ENCODE peak calls at places on chromosomes 5 and 9, in seven cellular contexts. C is MCF 10A, X is osteoblast, U is AG09309, K is mesothelial cell of epicardium, T is heart right ventricle, I is cardiac muscle cell. Y is an unnamed sample.

GRCh38 chr5:116497648-116498047 is 77.0 kb downstream of the SEMA6A start:
- DNase-seq in C (no peak), X (no peak), U (no peak), K (no peak), T (no peak), I (no peak), Y (no peak)

GRCh38 chr9:15059003-15059402 is 148.8 kb upstream of the FREM1 start:
- DNase-seq in C (no peak), X (no peak), U (no peak), K (no peak), T (no peak), I (no peak), Y (no peak)

GRCh38 chr9:133950206-133950915 is 41.8 kb downstream of the VAV2 start:
- DNase-seq in C (no peak), X (no peak), U (no peak), K (no peak), T (peak; percentile 34), I (peak; percentile 78), Y (no peak)

GRCh38 chr9:6973762-6974161 is 216.0 kb downstream of the KDM4C start:
- DNase-seq in C (peak; percentile 54), X (no peak), U (no peak), K (no peak), T (no peak), I (peak; percentile 47), Y (no peak)

GRCh38 chr5:54249210-54250028 is 61.0 kb downstream of the ARL15 start:
- DNase-seq in C (peak; percentile 10), X (peak; percentile 59), U (no peak), K (peak; percentile 44), T (peak; percentile 24), I (no peak), Y (no peak)

GRCh38 chr5:11048760-11049159 is 287.7 kb upstream of the DAP start:
- DNase-seq in C (no peak), X (no peak), U (no peak), K (no peak), T (no peak), I (no peak), Y (no peak)

GRCh38 chr5:144467795-144468194 is 297.1 kb downstream of the KCTD16 start:
- DNase-seq in C (peak; percentile 78), X (peak; percentile 77), U (no peak), K (no peak), T (no peak), I (peak; percentile 46), Y (no peak)

GRCh38 chr9:518540-518939 is 303.9 kb downstream of the DOCK8 start:
- DNase-seq in C (no peak), X (no peak), U (no peak), K (no peak), T (no peak), I (no peak), Y (no peak)

GRCh38 chr5:59542841-59543825 is 350.4 kb downstream of the PDE4D start:
- DNase-seq in C (no peak), X (no peak), U (no peak), K (no peak), T (peak; percentile 36), I (peak; percentile 67), Y (no peak)

GRCh38 chr9:107933042-107933441 is 443.5 kb upstream of the KLF4 start:
- DNase-seq in C (no peak), X (peak; percentile 80), U (no peak), K (no peak), T (no peak), I (peak; percentile 20), Y (no peak)

GRCh38 chr5:120932480-120932879 is 468.4 kb downstream of the PRR16 start:
- DNase-seq in C (no peak), X (no peak), U (no peak), K (no peak), T (no peak), I (no peak), Y (no peak)

GRCh38 chr5:113357696-113358476 is 76.9 kb downstream of the TSSK1B start:
- DNase-seq in C (no peak), X (no peak), U (no peak), K (no peak), T (no peak), I (peak; percentile 44), Y (no peak)

GRCh38 chr5:154836225-154836624 is 14.2 kb downstream of the FAXDC2 start:
- DNase-seq in C (no peak), X (no peak), U (no peak), K (no peak), T (no peak), I (no peak), Y (no peak)

GRCh38 chr5:96834016-96834415 is 26.3 kb upstream of the ERAP1 start:
- DNase-seq in C (no peak), X (no peak), U (no peak), K (no peak), T (no peak), I (no peak), Y (no peak)

GRCh38 chr5:58544195-58544594 is 38.7 kb upstream of the RAB3C start:
- DNase-seq in C (peak; percentile 5), X (no peak), U (no peak), K (no peak), T (no peak), I (no peak), Y (no peak)

GRCh38 chr5:151799407-151799806 is 27.7 kb downstream of the G3BP1 start:
- DNase-seq in C (peak; percentile 63), X (no peak), U (no peak), K (no peak), T (no peak), I (peak; percentile 39), Y (no peak)

GRCh38 chr9:437066-438015 is 222.7 kb downstream of the DOCK8 start:
- DNase-seq in C (peak; percentile 43), X (no peak), U (peak; percentile 42), K (no peak), T (no peak), I (peak; percentile 96), Y (peak; percentile 67)

GRCh38 chr5:171409164-171410136 is 10.0 kb upstream of the FGF18 start:
- DNase-seq in C (no peak), X (no peak), U (no peak), K (no peak), T (no peak), I (no peak), Y (no peak)

GRCh38 chr9:114220129-114220541 is 64.8 kb downstream of the COL27A1 start:
- DNase-seq in C (no peak), X (peak; percentile 65), U (no peak), K (no peak), T (no peak), I (no peak), Y (no peak)

GRCh38 chr5:180334751-180335613 is 18.2 kb downstream of the GFPT2 start:
- DNase-seq in C (no peak), X (peak; percentile 79), U (no peak), K (no peak), T (no peak), I (no peak), Y (no peak)

DNA sequence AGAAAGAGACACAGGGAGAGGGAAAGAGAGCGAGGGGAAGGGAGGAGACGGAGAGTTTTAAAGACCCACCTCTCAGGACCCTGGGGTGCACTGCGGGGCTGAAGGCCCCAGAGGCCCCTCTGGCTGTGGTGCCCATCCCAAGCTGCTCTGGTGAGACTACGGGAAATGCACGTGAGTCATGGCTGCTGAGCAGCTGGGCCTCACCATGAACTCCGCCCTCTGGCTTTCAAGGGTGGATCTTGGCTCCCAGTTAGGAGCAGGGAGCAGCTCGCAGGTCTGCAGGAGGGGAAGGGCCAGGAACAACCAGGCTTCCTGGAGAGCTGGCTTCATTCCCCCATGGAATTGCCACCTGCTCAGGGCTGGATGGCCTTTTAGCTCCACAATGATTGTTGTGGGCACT is 7.8 kb downstream of the SLC6A3 start:
- DNase-seq in C (peak; percentile 57), X (peak; percentile 97), U (no peak), K (no peak), T (no peak), I (peak; percentile 56), Y (no peak)
- TF ChIP-seq CTCF in C (no peak), X (no peak), U (no peak), K (no peak), T (no peak), I (peak; percentile 19), Y (no peak)

GRCh38 chr5:38319486-38319885 is 61.1 kb downstream of the EGFLAM start:
- DNase-seq in C (no peak), X (no peak), U (no peak), K (no peak), T (no peak), I (no peak), Y (no peak)

GRCh38 chr5:38317887-38318286 is 59.5 kb downstream of the EGFLAM start:
- DNase-seq in C (no peak), X (no peak), U (no peak), K (no peak), T (no peak), I (no peak), Y (no peak)

GRCh38 chr5:38321978-38322377 is 63.6 kb downstream of the EGFLAM start:
- DNase-seq in C (no peak), X (no peak), U (no peak), K (no peak), T (no peak), I (no peak), Y (no peak)

DNA sequence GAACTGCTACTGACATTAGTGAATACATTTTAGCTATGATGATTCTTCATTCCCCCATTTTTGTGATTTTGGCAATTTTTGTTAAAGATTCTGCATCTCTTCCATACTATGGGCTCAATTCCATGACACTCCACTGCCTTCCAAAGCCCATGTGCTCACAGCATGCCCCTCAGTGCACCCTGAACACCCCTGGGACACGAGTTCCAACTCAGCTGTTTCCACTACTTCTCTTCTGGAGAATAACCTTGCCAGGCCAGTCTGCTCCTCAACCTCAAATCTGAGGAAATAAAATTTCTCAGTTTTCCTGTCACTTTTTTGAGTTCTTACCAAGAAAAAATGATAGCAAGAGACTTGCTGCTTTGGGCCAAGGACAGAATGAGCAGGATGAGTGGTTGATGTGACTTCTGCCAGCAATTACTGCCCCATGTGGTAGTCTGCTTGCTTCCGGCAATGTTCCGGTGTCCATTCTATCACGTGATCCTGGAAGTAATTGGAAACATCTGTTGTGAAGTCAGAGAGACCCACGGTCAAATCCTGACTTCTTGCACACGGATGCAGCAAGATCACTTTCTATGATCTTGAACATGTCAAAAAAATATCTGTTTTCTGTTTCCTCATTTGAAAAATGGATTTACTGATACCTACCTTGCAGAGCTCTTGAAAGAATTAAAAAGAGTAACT is 58.3 kb downstream of the EGFLAM start:
- DNase-seq in C (no peak), X (no peak), U (peak; percentile 43), K (no peak), T (no peak), I (peak; percentile 61), Y (peak; percentile 10)
- TF ChIP-seq CTCF in C (no peak), X (no peak), U (peak; percentile 11), K (no peak), T (no peak), I (no peak), Y (no peak)

GRCh38 chr5:64074533-64074932 is 91.1 kb upstream of the RNF180 start:
- DNase-seq in C (peak; percentile 53), X (no peak), U (peak; percentile 1), K (no peak), T (no peak), I (peak; percentile 42), Y (no peak)
- TF ChIP-seq CTCF in C (peak; percentile 62), X (peak; percentile 61), U (peak; percentile 57), K (peak; percentile 50), T (peak; percentile 60), I (peak; percentile 59), Y (peak; percentile 41)

GRCh38 chr9:111069233-111069632 is 31.0 kb upstream of the LPAR1 start:
- DNase-seq in C (no peak), X (no peak), U (peak; percentile 23), K (no peak), T (no peak), I (peak; percentile 13), Y (no peak)
- TF ChIP-seq CTCF in C (no peak), X (no peak), U (no peak), K (no peak), T (no peak), I (no peak), Y (no peak)

Y was measured in AG04449.